ENCODE peak calls at places on chromosomes 13 and 19, in six cellular contexts. V is K562, Z is HepG2, P is SK-N-SH, O is H1, N is GM12878. A is an unnamed sample.
A peak's percentile ranks its signal among the peaks of the same experiment; 100 is the strongest.

GRCh38 chr19:18955042-18955441 is 14.0 kb upstream of the HOMER3 start:
- DNase-seq in V (no peak), P (no peak), O (no peak), Z (no peak), N (no peak), A (no peak)

GRCh38 chr13:106858910-106859309 is 291.0 kb upstream of the ARGLU1 start:
- DNase-seq in P (no peak), N (no peak), O (no peak), V (no peak), Z (no peak), A (no peak)

GRCh38 chr19:55369651-55370304 is 485 bp downstream of the IL11 start:
- DNase-seq in O (peak; percentile 87), N (no peak), P (peak; percentile 96), V (peak; percentile 91), Z (no peak), A (no peak)

GRCh38 chr19:52691215-52691610 is 43.6 kb downstream of the ZNF611 start:
- DNase-seq in N (no peak), Z (no peak), P (no peak), V (no peak), O (no peak), A (no peak)

GRCh38 chr13:51192348-51192747 is 29.9 kb upstream of the FAM124A start:
- DNase-seq in N (no peak), V (no peak), Z (no peak), P (no peak), O (peak; percentile 20), A (no peak)

GRCh38 chr13:76790519-76791289 is 95.5 kb downstream of the KCTD12 start:
- DNase-seq in N (no peak), P (no peak), V (no peak), Z (no peak), O (no peak), A (no peak)

GRCh38 chr13:108156749-108157148 is 58.6 kb downstream of the LIG4 start:
- DNase-seq in O (no peak), N (no peak), V (no peak), Z (no peak), P (no peak), A (no peak)

GRCh38 chr19:28569132-28570114 is 643.5 kb downstream of the UQCRFS1 start:
- DNase-seq in P (no peak), O (no peak), V (no peak), N (no peak), Z (no peak), A (no peak)

GRCh38 chr13:36675213-36675536 is 1.4 kb downstream of the SERTM1 start:
- DNase-seq in Z (no peak), O (peak; percentile 48), V (no peak), P (no peak), N (no peak), A (no peak)

GRCh38 chr13:47216176-47216822 is 319.4 kb upstream of the HTR2A start:
- DNase-seq in N (no peak), Z (no peak), V (no peak), P (no peak), O (no peak), A (no peak)

GRCh38 chr13:47603365-47603764 is 397.7 kb downstream of the SUCLA2 start:
- DNase-seq in O (no peak), N (no peak), V (no peak), Z (no peak), P (no peak), A (no peak)

GRCh38 chr13:78786399-78786879 is 127.5 kb upstream of the OBI1 start:
- DNase-seq in P (no peak), O (no peak), N (no peak), V (no peak), Z (no peak), A (no peak)

GRCh38 chr13:41991936-41992335 is 31.0 kb upstream of the VWA8 start:
- DNase-seq in Z (no peak), N (no peak), P (no peak), O (no peak), V (no peak), A (no peak)

GRCh38 chr19:49019242-49019932 is 2.5 kb upstream of the LHB start:
- DNase-seq in P (peak; percentile 91), Z (peak; percentile 67), V (peak; percentile 93), N (no peak), O (peak; percentile 92), A (no peak)

GRCh38 chr19:28472843-28473242 is 740.1 kb downstream of the UQCRFS1 start:
- DNase-seq in V (no peak), N (no peak), P (no peak), O (no peak), Z (no peak), A (no peak)

GRCh38 chr13:75299913-75300862 is 181.8 kb downstream of the TBC1D4 start:
- DNase-seq in V (no peak), P (peak; percentile 3), O (no peak), Z (no peak), N (peak; percentile 67), A (no peak)

GRCh38 chr19:33819875-33820781 is 23.5 kb downstream of the KCTD15 start:
- DNase-seq in Z (peak; percentile 53), N (no peak), O (peak; percentile 89), V (peak; percentile 84), P (peak; percentile 36), A (peak; percentile 92)

DNA sequence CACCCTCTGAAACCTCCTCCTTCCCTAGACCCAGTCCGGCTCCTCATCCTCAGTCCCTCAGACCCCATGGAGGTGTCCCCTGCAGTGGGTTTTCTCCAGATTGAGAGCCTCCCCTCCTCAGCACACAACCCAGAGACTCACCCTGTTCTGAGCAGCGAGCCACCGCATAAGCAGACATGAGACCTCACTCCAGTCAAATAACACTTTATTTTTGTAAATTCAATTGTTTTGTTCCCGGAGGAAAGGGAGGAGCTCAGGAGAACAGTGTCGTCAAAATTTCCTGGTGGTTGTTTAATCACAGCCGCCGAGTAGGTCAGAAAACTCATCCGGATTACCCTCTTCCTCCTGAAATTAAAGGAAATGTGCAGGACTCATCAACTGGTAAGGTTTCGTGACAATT is 57.5 kb downstream of the ERICH4 start:
- DNase-seq in O (no peak), V (no peak), N (no peak), Z (no peak), P (no peak), A (no peak)
- TF ChIP-seq GABPA in O (no peak), V (no peak), N (no peak), Z (no peak), P (no peak), A (no peak)

GRCh38 chr13:39586142-39586541 is 16.9 kb downstream of the LHFPL6 start:
- DNase-seq in O (no peak), P (no peak), N (no peak), Z (no peak), V (no peak), A (no peak)
- H3K27ac ChIP-seq in O (no peak overlapping the region), P (no peak overlapping the region), N (no peak overlapping the region), Z (no peak overlapping the region), V (no peak overlapping the region), A (no peak overlapping the region)

GRCh38 chr13:60690607-60691006 is 293.6 kb downstream of the TDRD3 start:
- DNase-seq in P (no peak), O (no peak), Z (no peak), N (no peak), V (no peak), A (no peak)

GRCh38 chr13:60689571-60689970 is 292.6 kb downstream of the TDRD3 start:
- DNase-seq in V (no peak), O (no peak), P (no peak), Z (no peak), N (no peak), A (no peak)

GRCh38 chr13:60691268-60691667 is 294.2 kb downstream of the TDRD3 start:
- DNase-seq in O (no peak), Z (no peak), P (no peak), N (no peak), V (no peak), A (no peak)

GRCh38 chr13:60689076-60689475 is 292.1 kb downstream of the TDRD3 start:
- DNase-seq in P (peak; percentile 14), Z (no peak), N (no peak), V (no peak), O (no peak), A (no peak)
- TF ChIP-seq GABPA in P (no peak), Z (no peak), N (no peak), V (no peak), O (no peak), A (no peak)

GRCh38 chr13:59024434-59024833 is 1139.3 kb downstream of the DIAPH3 start:
- DNase-seq in V (no peak), O (no peak), N (no peak), Z (no peak), P (no peak), A (no peak)
- H3K27ac ChIP-seq in V (no peak overlapping the region), O (no peak overlapping the region), N (no peak overlapping the region), Z (no peak overlapping the region), P (no peak overlapping the region), A (no peak overlapping the region)

GRCh38 chr19:1248454-1249297 is at the start of gene MIDN:
- DNase-seq in V (peak; percentile 64), Z (peak; percentile 75), P (peak; percentile 87), N (no peak), O (peak; percentile 95), A (peak; percentile 78)
- TF ChIP-seq GABPA in V (no peak), Z (no peak), P (no peak), N (no peak), O (no peak), A (no peak)

GRCh38 chr19:58060231-58060630 is 1.1 kb downstream of the ZNF135 start:
- DNase-seq in V (no peak), O (no peak), N (no peak), P (no peak), Z (no peak), A (no peak)

GRCh38 chr19:58056861-58057260 is 2.2 kb upstream of the ZNF135 start:
- DNase-seq in N (no peak), V (no peak), P (no peak), O (no peak), Z (no peak), A (no peak)

GRCh38 chr19:58059003-58059671 is at the start of gene ZNF135:
- DNase-seq in Z (no peak), O (peak; percentile 90), N (no peak), V (no peak), P (peak; percentile 90), A (no peak)

GRCh38 chr19:58059681-58060080 is 599 bp downstream of the ZNF135 start:
- DNase-seq in V (no peak), P (no peak), N (no peak), Z (no peak), O (no peak), A (no peak)

DNA sequence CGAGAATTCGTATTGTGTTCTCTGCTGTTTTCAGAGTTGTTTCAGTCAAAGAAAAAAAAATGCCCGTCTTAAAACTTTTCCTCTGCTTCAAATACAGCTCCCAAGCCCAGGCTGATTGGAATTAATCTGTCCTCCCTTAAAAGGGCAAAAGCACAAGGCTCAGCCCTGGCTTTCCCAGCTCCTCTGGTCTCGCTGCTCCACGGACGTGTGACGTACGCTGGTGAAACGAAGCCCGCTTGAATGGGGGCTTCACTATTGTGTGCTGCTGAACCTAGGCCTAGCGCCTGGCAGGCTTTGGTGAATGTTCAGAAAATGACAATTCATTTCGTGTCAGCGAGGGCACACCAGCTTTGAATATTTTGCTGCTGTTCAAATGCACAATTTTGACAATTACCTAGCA is 654 bp upstream of the ZNF135 start:
- DNase-seq in V (no peak), O (peak; percentile 44), P (no peak), Z (no peak), N (no peak), A (no peak)
- H3K27ac ChIP-seq in V (no peak overlapping the region), O (peak overlapping the region; percentile 67), P (no peak overlapping the region), Z (no peak overlapping the region), N (no peak overlapping the region), A (no peak overlapping the region)

DNA sequence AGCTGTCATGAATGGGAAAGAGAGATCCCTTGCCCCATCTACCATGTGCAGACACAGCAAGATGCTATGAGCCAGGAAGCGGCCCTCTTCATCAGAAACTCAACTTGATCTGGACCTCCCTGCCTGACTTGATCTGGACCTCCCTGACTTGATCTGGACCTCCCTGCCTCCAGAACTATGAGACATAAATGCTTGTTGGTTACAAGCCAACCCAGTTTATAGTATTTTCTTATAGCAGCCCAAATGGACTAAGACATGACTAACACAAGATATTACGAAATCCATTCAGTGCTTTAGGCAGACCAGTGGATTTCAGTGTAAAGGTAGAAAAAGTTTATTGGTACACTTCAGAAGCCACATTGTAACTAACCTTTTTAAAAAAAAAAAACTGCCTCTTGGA is 15.6 kb downstream of the PCID2 start:
- DNase-seq in N (no peak), O (no peak), Z (no peak), V (no peak), P (no peak), A (no peak)
- TF ChIP-seq GABPA in N (no peak), O (no peak), Z (no peak), V (no peak), P (no peak), A (no peak)